ENCODE peak calls at places on chromosomes 12 and 14, in ten cellular contexts. One of them, this sample, is unnamed.

GRCh38 chr12:45231515-45232145 is 15.7 kb downstream of the ANO6 start:
- DNase-seq in fibroblast of pulmonary artery: peak; percentile 69
- DNase-seq in body of pancreas: no peak
- DNase-seq in A549: peak; percentile 48
- DNase-seq in lower lobe of right lung: no peak
- DNase-seq in choroid plexus epithelial cell: peak; percentile 79
- DNase-seq in ascending aorta: no peak
- DNase-seq in fibroblast of the aortic adventitia: peak; percentile 87
- DNase-seq in tibial artery: no peak
- DNase-seq in HL-60: no peak
- DNase-seq in this sample: no peak

GRCh38 chr14:32711103-32711680 is 227.5 kb upstream of the NPAS3 start:
- DNase-seq in fibroblast of pulmonary artery: peak; percentile 72
- DNase-seq in body of pancreas: peak; percentile 51
- DNase-seq in A549: peak; percentile 32
- DNase-seq in lower lobe of right lung: no peak
- DNase-seq in choroid plexus epithelial cell: peak; percentile 75
- DNase-seq in ascending aorta: no peak
- DNase-seq in fibroblast of the aortic adventitia: peak; percentile 63
- DNase-seq in tibial artery: no peak
- DNase-seq in HL-60: peak; percentile 12
- DNase-seq in this sample: peak; percentile 25

GRCh38 chr12:115569694-115570093 is 707.8 kb downstream of the MED13L start:
- DNase-seq in fibroblast of pulmonary artery: no peak
- DNase-seq in body of pancreas: no peak
- DNase-seq in A549: peak; percentile 29
- DNase-seq in lower lobe of right lung: no peak
- DNase-seq in choroid plexus epithelial cell: peak; percentile 9
- DNase-seq in ascending aorta: no peak
- DNase-seq in fibroblast of the aortic adventitia: no peak
- DNase-seq in tibial artery: no peak
- DNase-seq in HL-60: no peak
- DNase-seq in this sample: no peak

GRCh38 chr12:117774986-117775775 is 193.6 kb downstream of the KSR2 start:
- DNase-seq in fibroblast of pulmonary artery: no peak
- DNase-seq in body of pancreas: no peak
- DNase-seq in A549: no peak
- DNase-seq in lower lobe of right lung: no peak
- DNase-seq in choroid plexus epithelial cell: no peak
- DNase-seq in ascending aorta: no peak
- DNase-seq in fibroblast of the aortic adventitia: no peak
- DNase-seq in tibial artery: no peak
- DNase-seq in HL-60: no peak
- DNase-seq in this sample: peak; percentile 65

GRCh38 chr12:131315601-131316000 is 361.9 kb downstream of the ADGRD1 start:
- DNase-seq in fibroblast of pulmonary artery: no peak
- DNase-seq in body of pancreas: no peak
- DNase-seq in A549: no peak
- DNase-seq in lower lobe of right lung: no peak
- DNase-seq in choroid plexus epithelial cell: no peak
- DNase-seq in ascending aorta: no peak
- DNase-seq in fibroblast of the aortic adventitia: no peak
- DNase-seq in tibial artery: no peak
- DNase-seq in HL-60: no peak
- DNase-seq in this sample: no peak

GRCh38 chr14:49971156-49972141 is 78.6 kb downstream of the ARF6 start:
- DNase-seq in fibroblast of pulmonary artery: peak; percentile 78
- DNase-seq in body of pancreas: no peak
- DNase-seq in A549: no peak
- DNase-seq in lower lobe of right lung: no peak
- DNase-seq in choroid plexus epithelial cell: peak; percentile 43
- DNase-seq in ascending aorta: no peak
- DNase-seq in fibroblast of the aortic adventitia: peak; percentile 64
- DNase-seq in tibial artery: no peak
- DNase-seq in HL-60: peak; percentile 66
- DNase-seq in this sample: peak; percentile 21

GRCh38 chr14:35388656-35389314 is 15.8 kb downstream of the NFKBIA start:
- DNase-seq in fibroblast of pulmonary artery: no peak
- DNase-seq in body of pancreas: no peak
- DNase-seq in A549: no peak
- DNase-seq in lower lobe of right lung: no peak
- DNase-seq in choroid plexus epithelial cell: no peak
- DNase-seq in ascending aorta: no peak
- DNase-seq in fibroblast of the aortic adventitia: no peak
- DNase-seq in tibial artery: no peak
- DNase-seq in HL-60: no peak
- DNase-seq in this sample: no peak

GRCh38 chr12:118680361-118680963 is 300.9 kb upstream of the SRRM4 start:
- DNase-seq in fibroblast of pulmonary artery: no peak
- DNase-seq in body of pancreas: peak; percentile 21
- DNase-seq in A549: peak; percentile 17
- DNase-seq in lower lobe of right lung: no peak
- DNase-seq in choroid plexus epithelial cell: no peak
- DNase-seq in ascending aorta: no peak
- DNase-seq in fibroblast of the aortic adventitia: no peak
- DNase-seq in tibial artery: no peak
- DNase-seq in HL-60: no peak
- DNase-seq in this sample: no peak

GRCh38 chr12:26636710-26637328 is 196.2 kb downstream of the ITPR2 start:
- DNase-seq in fibroblast of pulmonary artery: peak; percentile 73
- DNase-seq in body of pancreas: no peak
- DNase-seq in A549: peak; percentile 50
- DNase-seq in lower lobe of right lung: no peak
- DNase-seq in choroid plexus epithelial cell: peak; percentile 88
- DNase-seq in ascending aorta: no peak
- DNase-seq in fibroblast of the aortic adventitia: peak; percentile 69
- DNase-seq in tibial artery: no peak
- DNase-seq in HL-60: no peak
- DNase-seq in this sample: no peak

GRCh38 chr12:121803861-121804416 is at the start of gene SETD1B:
- DNase-seq in fibroblast of pulmonary artery: peak; percentile 64
- DNase-seq in body of pancreas: peak; percentile 71
- DNase-seq in A549: peak; percentile 76
- DNase-seq in lower lobe of right lung: peak; percentile 77
- DNase-seq in choroid plexus epithelial cell: peak; percentile 66
- DNase-seq in ascending aorta: no peak
- DNase-seq in fibroblast of the aortic adventitia: peak; percentile 53
- DNase-seq in tibial artery: no peak
- DNase-seq in HL-60: peak; percentile 83
- DNase-seq in this sample: no peak

GRCh38 chr14:96243785-96244184 is 12.2 kb upstream of the BDKRB1 start:
- DNase-seq in fibroblast of pulmonary artery: no peak
- DNase-seq in body of pancreas: no peak
- DNase-seq in A549: no peak
- DNase-seq in lower lobe of right lung: no peak
- DNase-seq in choroid plexus epithelial cell: no peak
- DNase-seq in ascending aorta: no peak
- DNase-seq in fibroblast of the aortic adventitia: no peak
- DNase-seq in tibial artery: no peak
- DNase-seq in HL-60: no peak
- DNase-seq in this sample: no peak

DNA sequence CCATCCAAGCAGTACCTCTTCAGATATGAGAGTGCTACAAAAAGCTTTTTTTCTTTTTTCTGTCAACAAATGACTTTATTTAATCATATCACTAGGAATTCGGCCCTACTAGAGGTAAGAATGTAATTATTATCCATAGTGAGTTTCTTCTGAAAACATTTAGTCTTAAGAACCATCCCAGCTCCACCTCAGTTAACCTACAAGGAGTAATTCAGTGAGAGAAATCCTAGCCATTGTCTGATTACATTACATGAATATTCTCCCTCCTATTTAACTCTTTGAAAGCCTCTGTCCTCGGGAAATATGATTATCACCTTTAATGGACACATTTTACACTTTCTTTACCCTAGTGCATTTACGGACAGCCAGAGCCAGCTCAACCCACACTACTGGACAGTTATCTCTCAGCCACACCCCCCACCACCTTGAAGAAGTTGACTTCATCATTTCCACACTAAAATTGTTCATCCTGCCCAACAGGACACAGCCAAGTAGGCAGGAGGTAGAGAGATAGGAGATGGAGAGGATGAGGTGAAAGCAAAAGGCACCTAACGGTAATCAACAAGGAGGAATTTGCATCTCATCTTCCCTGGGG is 1.3 kb downstream of the PPFIA2 start:
- DNase-seq in fibroblast of pulmonary artery: no peak
- DNase-seq in body of pancreas: no peak
- DNase-seq in A549: no peak
- DNase-seq in lower lobe of right lung: no peak
- DNase-seq in choroid plexus epithelial cell: no peak
- DNase-seq in ascending aorta: no peak
- DNase-seq in fibroblast of the aortic adventitia: no peak
- DNase-seq in tibial artery: no peak
- DNase-seq in HL-60: no peak
- DNase-seq in this sample: no peak
- H3K4me3 ChIP-seq in fibroblast of pulmonary artery: peak overlapping the region; percentile 49
- H3K4me3 ChIP-seq in body of pancreas: no peak overlapping the region
- H3K4me3 ChIP-seq in A549: peak overlapping the region; percentile 48
- H3K4me3 ChIP-seq in lower lobe of right lung: peak overlapping the region; percentile 54
- H3K4me3 ChIP-seq in choroid plexus epithelial cell: no peak overlapping the region
- H3K4me3 ChIP-seq in ascending aorta: peak overlapping the region; percentile 59
- H3K4me3 ChIP-seq in fibroblast of the aortic adventitia: no peak overlapping the region
- H3K4me3 ChIP-seq in tibial artery: peak overlapping the region; percentile 80
- H3K4me3 ChIP-seq in HL-60: no peak overlapping the region
- H3K4me3 ChIP-seq in this sample: no peak overlapping the region

GRCh38 chr14:81473456-81474155 is 60.0 kb downstream of the SEL1L start:
- DNase-seq in fibroblast of pulmonary artery: no peak
- DNase-seq in body of pancreas: no peak
- DNase-seq in A549: no peak
- DNase-seq in lower lobe of right lung: no peak
- DNase-seq in choroid plexus epithelial cell: no peak
- DNase-seq in ascending aorta: no peak
- DNase-seq in fibroblast of the aortic adventitia: no peak
- DNase-seq in tibial artery: no peak
- DNase-seq in HL-60: no peak
- DNase-seq in this sample: no peak
- H3K4me3 ChIP-seq in fibroblast of pulmonary artery: no peak overlapping the region
- H3K4me3 ChIP-seq in body of pancreas: no peak overlapping the region
- H3K4me3 ChIP-seq in A549: no peak overlapping the region
- H3K4me3 ChIP-seq in lower lobe of right lung: no peak overlapping the region
- H3K4me3 ChIP-seq in choroid plexus epithelial cell: no peak overlapping the region
- H3K4me3 ChIP-seq in ascending aorta: no peak overlapping the region
- H3K4me3 ChIP-seq in fibroblast of the aortic adventitia: no peak overlapping the region
- H3K4me3 ChIP-seq in tibial artery: no peak overlapping the region
- H3K4me3 ChIP-seq in HL-60: no peak overlapping the region
- H3K4me3 ChIP-seq in this sample: no peak overlapping the region

GRCh38 chr14:54877703-54878021 is 25.0 kb downstream of the GCH1 start:
- DNase-seq in fibroblast of pulmonary artery: no peak
- DNase-seq in body of pancreas: no peak
- DNase-seq in A549: no peak
- DNase-seq in lower lobe of right lung: no peak
- DNase-seq in choroid plexus epithelial cell: no peak
- DNase-seq in ascending aorta: no peak
- DNase-seq in fibroblast of the aortic adventitia: no peak
- DNase-seq in tibial artery: no peak
- DNase-seq in HL-60: no peak
- DNase-seq in this sample: no peak

GRCh38 chr14:54877015-54877702 is 25.5 kb downstream of the GCH1 start:
- DNase-seq in fibroblast of pulmonary artery: peak; percentile 42
- DNase-seq in body of pancreas: no peak
- DNase-seq in A549: no peak
- DNase-seq in lower lobe of right lung: no peak
- DNase-seq in choroid plexus epithelial cell: peak; percentile 26
- DNase-seq in ascending aorta: no peak
- DNase-seq in fibroblast of the aortic adventitia: peak; percentile 68
- DNase-seq in tibial artery: no peak
- DNase-seq in HL-60: no peak
- DNase-seq in this sample: peak; percentile 26

GRCh38 chr14:54881761-54882401 is 20.7 kb downstream of the GCH1 start:
- DNase-seq in fibroblast of pulmonary artery: peak; percentile 56
- DNase-seq in body of pancreas: no peak
- DNase-seq in A549: no peak
- DNase-seq in lower lobe of right lung: no peak
- DNase-seq in choroid plexus epithelial cell: peak; percentile 73
- DNase-seq in ascending aorta: no peak
- DNase-seq in fibroblast of the aortic adventitia: peak; percentile 56
- DNase-seq in tibial artery: no peak
- DNase-seq in HL-60: no peak
- DNase-seq in this sample: peak; percentile 39

GRCh38 chr14:54882521-54882920 is 20.1 kb downstream of the GCH1 start:
- DNase-seq in fibroblast of pulmonary artery: no peak
- DNase-seq in body of pancreas: no peak
- DNase-seq in A549: no peak
- DNase-seq in lower lobe of right lung: no peak
- DNase-seq in choroid plexus epithelial cell: peak; percentile 38
- DNase-seq in ascending aorta: no peak
- DNase-seq in fibroblast of the aortic adventitia: peak; percentile 56
- DNase-seq in tibial artery: no peak
- DNase-seq in HL-60: no peak
- DNase-seq in this sample: no peak

DNA sequence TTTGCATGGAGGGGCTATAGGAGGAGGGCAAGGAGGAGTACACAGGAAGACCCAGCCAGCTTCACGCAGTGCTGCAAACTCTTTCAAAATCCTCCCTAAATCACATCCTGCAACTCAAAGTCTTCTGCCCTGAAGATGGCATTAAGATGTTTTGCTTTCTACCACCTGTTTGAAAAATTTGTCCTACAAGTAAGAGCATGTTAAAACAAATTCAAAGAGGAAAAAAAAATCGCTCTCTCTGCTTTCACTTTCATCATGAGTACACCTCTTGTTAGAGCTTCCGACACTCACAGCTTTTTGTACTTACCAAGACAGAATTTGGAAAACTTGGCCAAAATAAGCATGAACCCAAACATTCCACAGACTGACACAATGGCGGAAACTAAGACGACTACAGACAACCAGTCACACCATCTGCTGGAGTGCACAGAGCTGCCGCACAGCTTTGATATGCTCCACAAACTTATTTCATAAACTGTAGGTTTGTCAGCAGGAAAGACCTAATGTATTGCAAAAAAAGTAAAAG is 21.3 kb downstream of the GCH1 start:
- DNase-seq in fibroblast of pulmonary artery: peak; percentile 74
- DNase-seq in body of pancreas: peak; percentile 29
- DNase-seq in A549: no peak
- DNase-seq in lower lobe of right lung: no peak
- DNase-seq in choroid plexus epithelial cell: peak; percentile 87
- DNase-seq in ascending aorta: no peak
- DNase-seq in fibroblast of the aortic adventitia: peak; percentile 73
- DNase-seq in tibial artery: no peak
- DNase-seq in HL-60: no peak
- DNase-seq in this sample: peak; percentile 75
- H3K4me3 ChIP-seq in fibroblast of pulmonary artery: peak overlapping the region; percentile 52
- H3K4me3 ChIP-seq in body of pancreas: no peak overlapping the region
- H3K4me3 ChIP-seq in A549: peak overlapping the region; percentile 24
- H3K4me3 ChIP-seq in lower lobe of right lung: peak overlapping the region; percentile 53
- H3K4me3 ChIP-seq in choroid plexus epithelial cell: peak overlapping the region; percentile 65
- H3K4me3 ChIP-seq in ascending aorta: peak overlapping the region; percentile 55
- H3K4me3 ChIP-seq in fibroblast of the aortic adventitia: peak overlapping the region; percentile 62
- H3K4me3 ChIP-seq in tibial artery: peak overlapping the region; percentile 53
- H3K4me3 ChIP-seq in HL-60: no peak overlapping the region
- H3K4me3 ChIP-seq in this sample: peak overlapping the region; percentile 55

DNA sequence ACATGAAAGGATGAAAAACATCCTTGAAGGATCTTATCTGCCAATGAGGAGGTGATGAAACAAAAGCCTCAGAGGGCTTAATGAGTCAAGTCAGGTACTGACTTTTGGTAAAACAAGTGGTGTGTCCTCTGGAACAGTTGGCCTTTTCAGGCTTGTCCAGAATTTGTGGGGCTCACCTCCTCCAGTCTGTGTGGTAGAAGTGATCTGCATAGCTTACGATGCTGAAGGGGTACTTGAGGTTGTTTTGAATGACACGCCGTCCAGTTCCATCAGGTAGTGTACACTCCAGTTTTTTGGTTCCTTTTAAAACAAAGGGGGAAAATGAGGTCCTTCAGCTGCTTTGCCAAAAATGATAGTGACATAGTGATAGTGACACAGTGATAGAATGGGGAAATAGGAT is 17.0 kb downstream of the RTRAF start:
- DNase-seq in fibroblast of pulmonary artery: no peak
- DNase-seq in body of pancreas: no peak
- DNase-seq in A549: no peak
- DNase-seq in lower lobe of right lung: no peak
- DNase-seq in choroid plexus epithelial cell: no peak
- DNase-seq in ascending aorta: no peak
- DNase-seq in fibroblast of the aortic adventitia: no peak
- DNase-seq in tibial artery: no peak
- DNase-seq in HL-60: no peak
- DNase-seq in this sample: no peak
- H3K4me3 ChIP-seq in fibroblast of pulmonary artery: no peak overlapping the region
- H3K4me3 ChIP-seq in body of pancreas: no peak overlapping the region
- H3K4me3 ChIP-seq in A549: no peak overlapping the region
- H3K4me3 ChIP-seq in lower lobe of right lung: no peak overlapping the region
- H3K4me3 ChIP-seq in choroid plexus epithelial cell: no peak overlapping the region
- H3K4me3 ChIP-seq in ascending aorta: no peak overlapping the region
- H3K4me3 ChIP-seq in fibroblast of the aortic adventitia: no peak overlapping the region
- H3K4me3 ChIP-seq in tibial artery: no peak overlapping the region
- H3K4me3 ChIP-seq in HL-60: no peak overlapping the region
- H3K4me3 ChIP-seq in this sample: no peak overlapping the region

This sample was measured in Jurkat, Clone E6-1.